ENCODE peak calls at places on chromosomes 7 and 10, in four cellular contexts. Q, C, N and P are unnamed samples.

GRCh38 chr10:16105082-16105481 is 244.8 kb upstream of the MINDY3 start:
- DNase-seq in C (no peak), Q (no peak), N (no peak), P (no peak)

GRCh38 chr7:30596043-30596641 is 1.5 kb downstream of the GARS1 start:
- DNase-seq in Q (peak), N (no peak), C (no peak), P (peak)

GRCh38 chr10:70227548-70228320 is 5.5 kb downstream of the PPA1 start:
- DNase-seq in C (no peak), Q (peak), N (no peak), P (no peak)

GRCh38 chr10:3828404-3829192 is 43.6 kb upstream of the KLF6 start:
- DNase-seq in C (no peak), N (peak), Q (no peak), P (no peak)

GRCh38 chr10:25758511-25758910 is 175.5 kb upstream of the MYO3A start:
- DNase-seq in Q (no peak), C (no peak), N (no peak), P (no peak)

GRCh38 chr10:77711683-77712049 is 74.1 kb upstream of the KCNMA1 start:
- DNase-seq in Q (no peak), C (no peak), N (no peak), P (no peak)

GRCh38 chr7:20132596-20132995 is 84.6 kb downstream of the MACC1 start:
- DNase-seq in Q (no peak), C (no peak), N (no peak), P (no peak)

GRCh38 chr7:18896343-18896975 is 221.0 kb downstream of the TWIST1 start:
- DNase-seq in C (no peak), N (no peak), Q (no peak), P (no peak)

GRCh38 chr7:151137841-151138540 is 29.5 kb downstream of the GBX1 start:
- DNase-seq in Q (no peak), C (no peak), N (no peak), P (peak)

GRCh38 chr10:100481462-100482081 is 18.8 kb downstream of the WNT8B start:
- DNase-seq in Q (peak), N (peak), C (peak), P (peak)

GRCh38 chr7:64602518-64602917 is 39.6 kb upstream of the ZNF680 start:
- DNase-seq in N (no peak), C (no peak), Q (no peak), P (no peak)

GRCh38 chr10:114487815-114488536 is 83.7 kb upstream of the AFAP1L2 start:
- DNase-seq in C (no peak), Q (no peak), N (no peak), P (no peak)

GRCh38 chr10:10642741-10643280 is 374.9 kb upstream of the CELF2 start:
- DNase-seq in C (no peak), N (no peak), Q (no peak), P (no peak)

GRCh38 chr10:100303724-100304319 is 17.3 kb upstream of the BLOC1S2 start:
- DNase-seq in N (peak), C (no peak), Q (peak), P (peak)

GRCh38 chr10:71088054-71088453 is 124.3 kb upstream of the UNC5B start:
- DNase-seq in Q (no peak), N (no peak), C (no peak), P (no peak)

GRCh38 chr10:11023554-11023953 is 5.9 kb downstream of the CELF2 start:
- DNase-seq in Q (no peak), N (no peak), C (no peak), P (no peak)

GRCh38 chr10:60810437-60811182 is 32.3 kb downstream of the CDK1 start:
- DNase-seq in C (no peak), Q (peak), N (no peak), P (no peak)

GRCh38 chr7:105711726-105712402 is 130.6 kb upstream of the EFCAB10 start:
- DNase-seq in C (no peak), Q (no peak), N (no peak), P (no peak)

DNA sequence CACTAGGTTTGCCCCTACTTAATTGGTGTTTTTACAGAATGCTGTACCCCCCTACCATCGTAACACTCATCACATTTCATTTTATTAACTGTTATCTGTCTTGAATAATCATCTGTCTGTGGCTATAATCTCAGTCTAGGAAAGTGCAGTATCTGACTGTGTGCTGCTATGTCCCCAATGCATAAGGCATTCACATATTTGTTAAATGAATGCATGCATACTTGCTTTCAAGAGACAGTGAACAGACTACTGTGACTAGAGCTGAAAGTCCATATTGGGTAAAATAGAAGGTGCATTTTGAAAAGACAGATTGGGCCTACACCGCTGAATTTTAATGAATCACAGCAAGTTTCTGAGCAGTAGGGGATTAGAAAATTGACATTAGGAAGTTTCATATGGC is 112.3 kb downstream of the ARHGAP12 start:
- DNase-seq in C (no peak), Q (peak), N (no peak), P (no peak)
- TF ChIP-seq EP300 in C (no peak), Q (no peak), N (no peak), P (no peak)

GRCh38 chr10:24513155-24513554 is 210.5 kb downstream of the ARHGAP21 start:
- DNase-seq in Q (no peak), N (no peak), C (no peak), P (no peak)
- TF ChIP-seq MXI1 in Q (no peak), N (no peak), C (no peak), P (no peak)

DNA sequence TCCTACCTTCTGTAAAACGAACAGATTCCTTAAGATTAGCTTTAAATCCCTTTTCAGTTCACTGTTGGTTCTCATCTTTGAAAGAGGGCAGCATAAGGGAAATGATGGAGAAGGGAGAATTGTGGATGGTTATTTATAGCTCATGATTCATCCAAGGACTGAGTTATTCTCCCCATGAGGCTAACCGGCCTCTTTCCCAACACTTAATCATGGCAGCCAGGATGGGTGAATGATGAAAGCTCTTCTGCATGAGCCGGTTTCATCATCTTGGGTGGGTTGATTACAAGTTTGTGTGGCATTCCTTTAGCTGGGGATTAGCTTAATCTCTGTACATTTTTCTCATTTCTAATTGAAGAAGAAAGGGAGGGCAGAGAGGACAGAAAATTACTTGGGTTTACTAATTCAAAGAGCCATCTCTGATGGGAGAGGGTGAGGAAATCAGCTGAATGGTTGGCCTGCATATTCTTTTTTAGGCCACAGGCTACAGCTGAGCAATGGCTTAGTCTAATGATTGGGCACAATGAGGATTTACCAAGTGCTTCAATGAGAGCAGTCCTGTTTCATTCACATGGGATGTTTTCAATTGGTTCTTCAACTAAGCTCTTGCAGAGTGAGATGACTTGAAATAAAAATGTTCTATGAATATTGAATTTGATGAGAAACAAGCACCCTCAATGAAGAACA is 250.0 kb downstream of the BMPER start:
- DNase-seq in C (no peak), Q (no peak), N (no peak), P (no peak)
- TF ChIP-seq GABPA in C (no peak), Q (no peak), N (no peak), P (no peak)

DNA sequence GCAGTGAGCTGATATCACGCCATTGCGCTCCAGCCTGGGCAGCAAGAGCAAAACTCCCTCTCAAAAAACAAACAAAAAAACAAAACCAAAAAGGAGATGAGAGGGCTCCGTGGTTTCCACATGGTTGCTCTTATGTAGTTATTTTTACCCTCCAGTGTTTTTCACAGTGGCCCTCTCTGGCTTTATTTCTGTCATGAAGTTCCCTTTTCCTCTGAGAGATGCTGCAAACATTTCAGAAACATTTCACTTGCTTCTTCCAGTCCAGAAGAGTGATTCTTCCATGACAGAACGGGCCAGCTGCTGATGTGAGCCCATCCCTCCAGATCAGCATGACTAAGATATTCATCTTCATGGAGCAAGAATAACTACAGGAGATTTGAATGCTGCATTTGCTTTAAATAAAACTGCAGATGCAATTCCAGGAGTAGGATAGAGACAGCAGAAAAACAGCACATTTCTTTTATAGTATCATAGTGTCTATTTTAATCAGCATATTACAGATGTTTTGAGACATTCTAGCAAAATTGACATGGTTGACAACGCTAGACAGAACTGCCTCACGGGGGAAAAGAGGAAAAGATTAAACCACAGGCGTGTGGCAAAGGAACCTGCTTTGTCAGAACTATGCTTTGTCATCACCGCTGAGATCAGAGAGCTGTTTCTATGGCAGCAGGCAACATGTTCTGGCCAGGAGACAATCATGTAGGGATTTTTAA is 40.3 kb downstream of the NRCAM start:
- DNase-seq in Q (no peak), N (no peak), C (peak), P (peak)
- TF ChIP-seq EP300 in Q (no peak), N (no peak), C (no peak), P (no peak)

GRCh38 chr7:921581-922333 is 32.7 kb downstream of the ADAP1 start:
- DNase-seq in Q (no peak), C (no peak), N (no peak), P (no peak)
- TF ChIP-seq MXI1 in Q (no peak), C (no peak), N (no peak), P (no peak)

GRCh38 chr10:391304-391703 is 256.0 kb downstream of the ZMYND11 start:
- DNase-seq in Q (no peak), N (no peak), C (no peak), P (peak)
- TF ChIP-seq GABPA in Q (no peak), N (no peak), C (no peak), P (no peak)